ENCODE peak calls at places on chromosomes 7 and 10, in ten cellular contexts. One of them, this sample, is unnamed.

GRCh38 chr10:87505366-87506113 is 847 bp downstream of the MINPP1 start:
- DNase-seq in psoas muscle: peak; percentile 70
- DNase-seq in Peyer's patch: peak; percentile 80
- DNase-seq in CD8-positive, alpha-beta T cell: peak; percentile 9
- DNase-seq in GM23338: peak; percentile 82
- DNase-seq in lower lobe of right lung: peak; percentile 71
- DNase-seq in right lobe of liver: peak; percentile 70
- DNase-seq in Panc1: no peak
- DNase-seq in A549: peak; percentile 65
- DNase-seq in HepG2: peak; percentile 60
- DNase-seq in this sample: no peak

GRCh38 chr10:93072225-93072712 is 1.4 kb upstream of the CYP26A1 start:
- DNase-seq in lower lobe of right lung: no peak
- DNase-seq in A549: no peak
- DNase-seq in Panc1: no peak
- DNase-seq in HepG2: no peak
- DNase-seq in psoas muscle: no peak
- DNase-seq in CD8-positive, alpha-beta T cell: no peak
- DNase-seq in GM23338: peak; percentile 51
- DNase-seq in right lobe of liver: peak; percentile 61
- DNase-seq in Peyer's patch: peak; percentile 51
- DNase-seq in this sample: no peak

GRCh38 chr7:130272456-130273080 is 5.9 kb downstream of the CPA2 start:
- DNase-seq in Panc1: no peak
- DNase-seq in GM23338: peak; percentile 46
- DNase-seq in CD8-positive, alpha-beta T cell: no peak
- DNase-seq in lower lobe of right lung: no peak
- DNase-seq in psoas muscle: no peak
- DNase-seq in HepG2: no peak
- DNase-seq in A549: no peak
- DNase-seq in Peyer's patch: no peak
- DNase-seq in right lobe of liver: no peak
- DNase-seq in this sample: no peak

GRCh38 chr7:1558841-1559625 is 3.0 kb upstream of the TMEM184A start:
- DNase-seq in lower lobe of right lung: peak; percentile 68
- DNase-seq in GM23338: no peak
- DNase-seq in A549: no peak
- DNase-seq in Panc1: no peak
- DNase-seq in HepG2: no peak
- DNase-seq in Peyer's patch: no peak
- DNase-seq in CD8-positive, alpha-beta T cell: no peak
- DNase-seq in right lobe of liver: peak; percentile 44
- DNase-seq in psoas muscle: peak; percentile 50
- DNase-seq in this sample: no peak

GRCh38 chr10:105769248-105770184 is 1128.4 kb downstream of the SORCS3 start:
- DNase-seq in CD8-positive, alpha-beta T cell: no peak
- DNase-seq in right lobe of liver: no peak
- DNase-seq in GM23338: no peak
- DNase-seq in lower lobe of right lung: no peak
- DNase-seq in psoas muscle: no peak
- DNase-seq in HepG2: no peak
- DNase-seq in Peyer's patch: no peak
- DNase-seq in A549: no peak
- DNase-seq in Panc1: no peak
- DNase-seq in this sample: no peak

GRCh38 chr10:93701903-93702277 is 502 bp downstream of the FRA10AC1 start:
- DNase-seq in HepG2: peak; percentile 7
- DNase-seq in Peyer's patch: no peak
- DNase-seq in GM23338: peak; percentile 34
- DNase-seq in A549: no peak
- DNase-seq in Panc1: no peak
- DNase-seq in psoas muscle: no peak
- DNase-seq in right lobe of liver: no peak
- DNase-seq in CD8-positive, alpha-beta T cell: no peak
- DNase-seq in lower lobe of right lung: no peak
- DNase-seq in this sample: no peak

GRCh38 chr7:33937871-33938270 is 32.5 kb downstream of the BMPER start:
- DNase-seq in A549: no peak
- DNase-seq in Peyer's patch: no peak
- DNase-seq in right lobe of liver: no peak
- DNase-seq in Panc1: no peak
- DNase-seq in psoas muscle: no peak
- DNase-seq in lower lobe of right lung: no peak
- DNase-seq in CD8-positive, alpha-beta T cell: no peak
- DNase-seq in GM23338: no peak
- DNase-seq in HepG2: no peak
- DNase-seq in this sample: no peak

GRCh38 chr10:35409094-35409582 is 72.8 kb downstream of the CCNY start:
- DNase-seq in HepG2: no peak
- DNase-seq in Peyer's patch: no peak
- DNase-seq in psoas muscle: peak; percentile 78
- DNase-seq in Panc1: no peak
- DNase-seq in right lobe of liver: no peak
- DNase-seq in CD8-positive, alpha-beta T cell: no peak
- DNase-seq in GM23338: no peak
- DNase-seq in lower lobe of right lung: no peak
- DNase-seq in A549: no peak
- DNase-seq in this sample: peak; percentile 57

GRCh38 chr10:101573885-101574284 is 14.2 kb downstream of the POLL start:
- DNase-seq in lower lobe of right lung: no peak
- DNase-seq in CD8-positive, alpha-beta T cell: no peak
- DNase-seq in GM23338: no peak
- DNase-seq in A549: no peak
- DNase-seq in right lobe of liver: no peak
- DNase-seq in HepG2: no peak
- DNase-seq in psoas muscle: peak; percentile 30
- DNase-seq in Panc1: no peak
- DNase-seq in Peyer's patch: no peak
- DNase-seq in this sample: no peak

GRCh38 chr7:96287168-96287567 is 34.7 kb downstream of the SLC25A13 start:
- DNase-seq in HepG2: no peak
- DNase-seq in lower lobe of right lung: no peak
- DNase-seq in right lobe of liver: no peak
- DNase-seq in Panc1: no peak
- DNase-seq in Peyer's patch: no peak
- DNase-seq in CD8-positive, alpha-beta T cell: no peak
- DNase-seq in A549: no peak
- DNase-seq in GM23338: no peak
- DNase-seq in psoas muscle: no peak
- DNase-seq in this sample: no peak

GRCh38 chr10:103154464-103155299 is 38.4 kb downstream of the NT5C2 start:
- DNase-seq in CD8-positive, alpha-beta T cell: no peak
- DNase-seq in right lobe of liver: no peak
- DNase-seq in A549: no peak
- DNase-seq in HepG2: peak; percentile 66
- DNase-seq in Peyer's patch: no peak
- DNase-seq in psoas muscle: no peak
- DNase-seq in GM23338: no peak
- DNase-seq in lower lobe of right lung: no peak
- DNase-seq in Panc1: no peak
- DNase-seq in this sample: no peak

GRCh38 chr7:79292834-79293233 is 160.6 kb downstream of the MAGI2 start:
- DNase-seq in GM23338: no peak
- DNase-seq in HepG2: no peak
- DNase-seq in Panc1: no peak
- DNase-seq in psoas muscle: no peak
- DNase-seq in Peyer's patch: no peak
- DNase-seq in CD8-positive, alpha-beta T cell: no peak
- DNase-seq in lower lobe of right lung: no peak
- DNase-seq in A549: no peak
- DNase-seq in right lobe of liver: no peak
- DNase-seq in this sample: no peak

GRCh38 chr10:95273393-95274312 is 17.1 kb downstream of the PDLIM1 start:
- DNase-seq in GM23338: no peak
- DNase-seq in Peyer's patch: no peak
- DNase-seq in psoas muscle: peak; percentile 76
- DNase-seq in CD8-positive, alpha-beta T cell: no peak
- DNase-seq in HepG2: peak; percentile 98
- DNase-seq in right lobe of liver: peak; percentile 80
- DNase-seq in A549: peak; percentile 76
- DNase-seq in Panc1: no peak
- DNase-seq in lower lobe of right lung: no peak
- DNase-seq in this sample: no peak

GRCh38 chr10:54908019-54908418 is 107.0 kb upstream of the PCDH15 start:
- DNase-seq in HepG2: no peak
- DNase-seq in Peyer's patch: no peak
- DNase-seq in CD8-positive, alpha-beta T cell: no peak
- DNase-seq in psoas muscle: no peak
- DNase-seq in right lobe of liver: no peak
- DNase-seq in GM23338: no peak
- DNase-seq in A549: no peak
- DNase-seq in lower lobe of right lung: no peak
- DNase-seq in Panc1: no peak
- DNase-seq in this sample: no peak

GRCh38 chr10:100528885-100529472 is 692 bp downstream of the NDUFB8 start:
- DNase-seq in Panc1: no peak
- DNase-seq in right lobe of liver: no peak
- DNase-seq in GM23338: peak; percentile 30
- DNase-seq in lower lobe of right lung: peak; percentile 46
- DNase-seq in CD8-positive, alpha-beta T cell: no peak
- DNase-seq in A549: peak; percentile 15
- DNase-seq in HepG2: no peak
- DNase-seq in psoas muscle: no peak
- DNase-seq in Peyer's patch: no peak
- DNase-seq in this sample: no peak

GRCh38 chr7:108140674-108141073 is 10.5 kb upstream of the LAMB4 start:
- DNase-seq in CD8-positive, alpha-beta T cell: no peak
- DNase-seq in Peyer's patch: no peak
- DNase-seq in A549: no peak
- DNase-seq in GM23338: no peak
- DNase-seq in Panc1: no peak
- DNase-seq in lower lobe of right lung: no peak
- DNase-seq in right lobe of liver: no peak
- DNase-seq in psoas muscle: no peak
- DNase-seq in HepG2: no peak
- DNase-seq in this sample: no peak

GRCh38 chr7:46454796-46455195 is 533.7 kb upstream of the IGFBP3 start:
- DNase-seq in CD8-positive, alpha-beta T cell: no peak
- DNase-seq in Peyer's patch: no peak
- DNase-seq in right lobe of liver: no peak
- DNase-seq in A549: no peak
- DNase-seq in psoas muscle: no peak
- DNase-seq in Panc1: no peak
- DNase-seq in HepG2: no peak
- DNase-seq in lower lobe of right lung: no peak
- DNase-seq in GM23338: no peak
- DNase-seq in this sample: no peak

GRCh38 chr10:132252412-132252811 is 55.3 kb downstream of the STK32C start:
- DNase-seq in GM23338: peak; percentile 36
- DNase-seq in Panc1: no peak
- DNase-seq in HepG2: no peak
- DNase-seq in lower lobe of right lung: no peak
- DNase-seq in Peyer's patch: no peak
- DNase-seq in CD8-positive, alpha-beta T cell: no peak
- DNase-seq in psoas muscle: no peak
- DNase-seq in right lobe of liver: no peak
- DNase-seq in A549: peak; percentile 18
- DNase-seq in this sample: no peak
- TF ChIP-seq CTCF in GM23338: peak; percentile 52
- TF ChIP-seq CTCF in Panc1: no peak
- TF ChIP-seq CTCF in HepG2: peak; percentile 16
- TF ChIP-seq CTCF in lower lobe of right lung: no peak
- TF ChIP-seq CTCF in Peyer's patch: no peak
- TF ChIP-seq CTCF in CD8-positive, alpha-beta T cell: no peak
- TF ChIP-seq CTCF in psoas muscle: no peak
- TF ChIP-seq CTCF in right lobe of liver: no peak
- TF ChIP-seq CTCF in A549: no peak
- TF ChIP-seq CTCF in this sample: no peak

GRCh38 chr7:158993591-158993990 is 137.2 kb downstream of the DYNC2I1 start:
- DNase-seq in psoas muscle: no peak
- DNase-seq in HepG2: no peak
- DNase-seq in lower lobe of right lung: no peak
- DNase-seq in GM23338: no peak
- DNase-seq in Panc1: no peak
- DNase-seq in Peyer's patch: no peak
- DNase-seq in right lobe of liver: no peak
- DNase-seq in CD8-positive, alpha-beta T cell: no peak
- DNase-seq in A549: no peak
- DNase-seq in this sample: no peak
- H3K4me1 ChIP-seq in psoas muscle: no peaks in the 10 kb centered on the region
- H3K4me1 ChIP-seq in HepG2: no peaks in the 10 kb centered on the region
- H3K4me1 ChIP-seq in lower lobe of right lung: no peaks in the 10 kb centered on the region
- H3K4me1 ChIP-seq in GM23338: peaks cover 6% of the 10 kb centered on the region
- H3K4me1 ChIP-seq in Panc1: no peaks in the 10 kb centered on the region
- H3K4me1 ChIP-seq in Peyer's patch: no peaks in the 10 kb centered on the region
- H3K4me1 ChIP-seq in right lobe of liver: no peaks in the 10 kb centered on the region
- H3K4me1 ChIP-seq in CD8-positive, alpha-beta T cell: no peaks in the 10 kb centered on the region
- H3K4me1 ChIP-seq in A549: peaks cover 3% of the 10 kb centered on the region
- H3K4me1 ChIP-seq in this sample: no peaks in the 10 kb centered on the region

DNA sequence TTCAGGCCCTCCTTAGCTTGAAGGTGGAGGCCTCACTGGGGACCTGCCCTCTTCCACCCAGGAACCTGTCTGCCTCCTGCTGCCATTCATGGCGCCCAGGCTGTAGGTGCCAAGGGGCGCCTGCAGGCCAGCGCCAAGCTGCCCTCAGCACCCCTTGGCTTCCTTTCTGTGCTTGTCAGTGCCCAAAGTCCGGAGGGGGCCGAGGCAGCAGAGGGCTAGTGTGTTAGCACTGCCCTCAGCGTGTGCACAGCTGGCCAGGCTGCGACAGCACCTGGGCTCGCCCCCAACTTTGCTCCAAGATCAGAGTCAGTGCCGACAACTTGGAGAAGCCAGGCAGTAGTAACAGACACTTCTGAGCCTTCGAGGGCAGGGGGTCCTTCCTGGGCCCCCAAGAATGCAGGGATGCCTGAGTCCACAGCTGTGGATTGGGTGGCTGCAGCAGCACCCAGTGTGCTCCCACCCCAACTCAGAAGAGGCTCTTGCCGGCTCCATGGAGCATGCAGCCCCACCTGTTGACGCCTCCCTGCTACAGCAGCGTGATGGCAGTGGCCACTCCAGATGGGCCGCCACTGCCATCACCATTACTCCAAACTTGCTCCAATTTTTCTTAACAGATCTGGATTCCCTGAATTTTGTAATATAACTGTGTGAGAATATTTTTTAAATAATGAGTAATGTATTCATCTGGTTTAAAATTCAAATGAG is 41.7 kb downstream of the CACUL1 start:
- DNase-seq in A549: no peak
- DNase-seq in GM23338: peak; percentile 74
- DNase-seq in HepG2: no peak
- DNase-seq in Panc1: no peak
- DNase-seq in right lobe of liver: no peak
- DNase-seq in lower lobe of right lung: no peak
- DNase-seq in CD8-positive, alpha-beta T cell: no peak
- DNase-seq in psoas muscle: no peak
- DNase-seq in Peyer's patch: no peak
- DNase-seq in this sample: no peak
- TF ChIP-seq CTCF in A549: no peak
- TF ChIP-seq CTCF in GM23338: peak; percentile 76
- TF ChIP-seq CTCF in HepG2: peak; percentile 49
- TF ChIP-seq CTCF in Panc1: peak; percentile 54
- TF ChIP-seq CTCF in right lobe of liver: no peak
- TF ChIP-seq CTCF in lower lobe of right lung: peak; percentile 12
- TF ChIP-seq CTCF in CD8-positive, alpha-beta T cell: no peak
- TF ChIP-seq CTCF in psoas muscle: no peak
- TF ChIP-seq CTCF in Peyer's patch: no peak
- TF ChIP-seq CTCF in this sample: peak; percentile 38

DNA sequence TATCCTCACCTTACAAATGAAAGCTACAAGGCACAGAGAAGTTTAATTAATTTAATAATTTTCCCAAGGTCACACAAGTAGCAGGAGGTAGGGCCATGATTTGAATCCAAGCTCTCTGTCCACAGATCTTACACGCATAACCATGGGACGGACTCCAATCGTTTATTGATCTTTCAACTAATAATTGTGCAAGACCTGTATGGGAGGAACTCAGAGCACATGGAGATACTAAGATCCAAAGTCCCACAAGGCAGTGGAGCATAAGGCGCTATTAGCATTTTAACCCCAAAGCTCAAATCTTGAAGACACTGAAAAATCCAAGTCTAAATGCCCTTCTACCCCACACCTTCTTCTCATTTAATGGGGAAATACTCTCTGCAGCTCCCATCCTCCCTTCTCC is 143.5 kb downstream of the FGFR2 start:
- DNase-seq in Panc1: no peak
- DNase-seq in right lobe of liver: no peak
- DNase-seq in psoas muscle: no peak
- DNase-seq in CD8-positive, alpha-beta T cell: no peak
- DNase-seq in Peyer's patch: no peak
- DNase-seq in GM23338: no peak
- DNase-seq in lower lobe of right lung: no peak
- DNase-seq in A549: no peak
- DNase-seq in HepG2: no peak
- DNase-seq in this sample: no peak
- H3K4me1 ChIP-seq in Panc1: no peaks in the 10 kb centered on the region
- H3K4me1 ChIP-seq in right lobe of liver: no peaks in the 10 kb centered on the region
- H3K4me1 ChIP-seq in psoas muscle: no peaks in the 10 kb centered on the region
- H3K4me1 ChIP-seq in CD8-positive, alpha-beta T cell: no peaks in the 10 kb centered on the region
- H3K4me1 ChIP-seq in Peyer's patch: no peaks in the 10 kb centered on the region
- H3K4me1 ChIP-seq in GM23338: peaks cover 6% of the 10 kb centered on the region
- H3K4me1 ChIP-seq in lower lobe of right lung: no peaks in the 10 kb centered on the region
- H3K4me1 ChIP-seq in A549: no peaks in the 10 kb centered on the region
- H3K4me1 ChIP-seq in HepG2: no peaks in the 10 kb centered on the region
- H3K4me1 ChIP-seq in this sample: peaks cover 3% of the 10 kb centered on the region